ENCODE peak calls at places on chromosomes 11 and 22, in four cellular contexts. One of them, this sample, is unnamed.

GRCh38 chr11:3122775-3123201 is 42.3 kb downstream of the OSBPL5 start:
- DNase-seq in activated CD4-positive, alpha-beta T cell treated with anti-CD3 and anti-CD28 coated beads, Interleukin-2, amount 10 ng/mL, durations not matched to agents 7 days and 5 days: no peak
- DNase-seq in LoVo: no peak
- DNase-seq in GM03348: no peak
- DNase-seq in this sample: no peak

GRCh38 chr11:101127699-101128570 is 1.7 kb downstream of the PGR start:
- DNase-seq in activated CD4-positive, alpha-beta T cell treated with anti-CD3 and anti-CD28 coated beads, Interleukin-2, amount 10 ng/mL, durations not matched to agents 7 days and 5 days: no peak
- DNase-seq in LoVo: no peak
- DNase-seq in GM03348: peak; percentile 18
- DNase-seq in this sample: no peak

GRCh38 chr11:26618441-26618840 is 46.4 kb upstream of the MUC15 start:
- DNase-seq in activated CD4-positive, alpha-beta T cell treated with anti-CD3 and anti-CD28 coated beads, Interleukin-2, amount 10 ng/mL, durations not matched to agents 7 days and 5 days: no peak
- DNase-seq in LoVo: no peak
- DNase-seq in GM03348: no peak
- DNase-seq in this sample: no peak

GRCh38 chr22:27456696-27457503 is 344.7 kb downstream of the MN1 start:
- DNase-seq in activated CD4-positive, alpha-beta T cell treated with anti-CD3 and anti-CD28 coated beads, Interleukin-2, amount 10 ng/mL, durations not matched to agents 7 days and 5 days: no peak
- DNase-seq in LoVo: no peak
- DNase-seq in GM03348: peak; percentile 81
- DNase-seq in this sample: no peak

GRCh38 chr22:38879102-38879729 is 7.2 kb upstream of the CBX6 start:
- DNase-seq in activated CD4-positive, alpha-beta T cell treated with anti-CD3 and anti-CD28 coated beads, Interleukin-2, amount 10 ng/mL, durations not matched to agents 7 days and 5 days: no peak
- DNase-seq in LoVo: no peak
- DNase-seq in GM03348: no peak
- DNase-seq in this sample: peak; percentile 55

GRCh38 chr22:29079218-29079901 is 6.5 kb downstream of the KREMEN1 start:
- DNase-seq in activated CD4-positive, alpha-beta T cell treated with anti-CD3 and anti-CD28 coated beads, Interleukin-2, amount 10 ng/mL, durations not matched to agents 7 days and 5 days: no peak
- DNase-seq in LoVo: peak; percentile 46
- DNase-seq in GM03348: peak; percentile 16
- DNase-seq in this sample: no peak

GRCh38 chr11:80837051-80837450 is 1396.2 kb upstream of the TENM4 start:
- DNase-seq in activated CD4-positive, alpha-beta T cell treated with anti-CD3 and anti-CD28 coated beads, Interleukin-2, amount 10 ng/mL, durations not matched to agents 7 days and 5 days: no peak
- DNase-seq in LoVo: no peak
- DNase-seq in GM03348: no peak
- DNase-seq in this sample: no peak

GRCh38 chr11:3865388-3866193 is 10.1 kb downstream of the STIM1 start:
- DNase-seq in activated CD4-positive, alpha-beta T cell treated with anti-CD3 and anti-CD28 coated beads, Interleukin-2, amount 10 ng/mL, durations not matched to agents 7 days and 5 days: peak; percentile 20
- DNase-seq in LoVo: no peak
- DNase-seq in GM03348: peak; percentile 59
- DNase-seq in this sample: peak; percentile 44

GRCh38 chr11:64787526-64788320 is 9.4 kb upstream of the SF1 start:
- DNase-seq in activated CD4-positive, alpha-beta T cell treated with anti-CD3 and anti-CD28 coated beads, Interleukin-2, amount 10 ng/mL, durations not matched to agents 7 days and 5 days: peak; percentile 65
- DNase-seq in LoVo: peak; percentile 18
- DNase-seq in GM03348: peak; percentile 69
- DNase-seq in this sample: peak; percentile 76

GRCh38 chr11:43285826-43286225 is 26.0 kb upstream of the API5 start:
- DNase-seq in activated CD4-positive, alpha-beta T cell treated with anti-CD3 and anti-CD28 coated beads, Interleukin-2, amount 10 ng/mL, durations not matched to agents 7 days and 5 days: no peak
- DNase-seq in LoVo: no peak
- DNase-seq in GM03348: no peak
- DNase-seq in this sample: no peak

GRCh38 chr11:75797796-75798195 is 17.2 kb upstream of the UVRAG start:
- DNase-seq in activated CD4-positive, alpha-beta T cell treated with anti-CD3 and anti-CD28 coated beads, Interleukin-2, amount 10 ng/mL, durations not matched to agents 7 days and 5 days: no peak
- DNase-seq in LoVo: no peak
- DNase-seq in GM03348: peak; percentile 62
- DNase-seq in this sample: no peak

GRCh38 chr11:103322861-103323260 is 213.6 kb downstream of the DYNC2H1 start:
- DNase-seq in activated CD4-positive, alpha-beta T cell treated with anti-CD3 and anti-CD28 coated beads, Interleukin-2, amount 10 ng/mL, durations not matched to agents 7 days and 5 days: no peak
- DNase-seq in LoVo: no peak
- DNase-seq in GM03348: no peak
- DNase-seq in this sample: no peak

GRCh38 chr11:109490953-109491733 is 69.2 kb downstream of the C11orf87 start:
- DNase-seq in activated CD4-positive, alpha-beta T cell treated with anti-CD3 and anti-CD28 coated beads, Interleukin-2, amount 10 ng/mL, durations not matched to agents 7 days and 5 days: no peak
- DNase-seq in LoVo: no peak
- DNase-seq in GM03348: peak; percentile 39
- DNase-seq in this sample: no peak

GRCh38 chr11:40099391-40100169 is 1359.9 kb downstream of the LRRC4C start:
- DNase-seq in activated CD4-positive, alpha-beta T cell treated with anti-CD3 and anti-CD28 coated beads, Interleukin-2, amount 10 ng/mL, durations not matched to agents 7 days and 5 days: no peak
- DNase-seq in LoVo: no peak
- DNase-seq in GM03348: no peak
- DNase-seq in this sample: no peak

GRCh38 chr11:134636071-134636470 is 224.0 kb upstream of the B3GAT1 start:
- DNase-seq in activated CD4-positive, alpha-beta T cell treated with anti-CD3 and anti-CD28 coated beads, Interleukin-2, amount 10 ng/mL, durations not matched to agents 7 days and 5 days: no peak
- DNase-seq in LoVo: no peak
- DNase-seq in GM03348: no peak
- DNase-seq in this sample: no peak

GRCh38 chr11:72443016-72443415 is 8.7 kb upstream of the CLPB start:
- DNase-seq in activated CD4-positive, alpha-beta T cell treated with anti-CD3 and anti-CD28 coated beads, Interleukin-2, amount 10 ng/mL, durations not matched to agents 7 days and 5 days: no peak
- DNase-seq in LoVo: no peak
- DNase-seq in GM03348: no peak
- DNase-seq in this sample: no peak

GRCh38 chr11:114060402-114061052 is 1.0 kb downstream of the ZBTB16 start:
- DNase-seq in activated CD4-positive, alpha-beta T cell treated with anti-CD3 and anti-CD28 coated beads, Interleukin-2, amount 10 ng/mL, durations not matched to agents 7 days and 5 days: peak; percentile 15
- DNase-seq in LoVo: no peak
- DNase-seq in GM03348: peak; percentile 61
- DNase-seq in this sample: peak; percentile 71

GRCh38 chr11:134181707-134182106 is 42.1 kb downstream of the NCAPD3 start:
- DNase-seq in activated CD4-positive, alpha-beta T cell treated with anti-CD3 and anti-CD28 coated beads, Interleukin-2, amount 10 ng/mL, durations not matched to agents 7 days and 5 days: no peak
- DNase-seq in LoVo: no peak
- DNase-seq in GM03348: peak; percentile 67
- DNase-seq in this sample: no peak

GRCh38 chr11:126318642-126319373 is 14.9 kb downstream of the DCPS start:
- DNase-seq in activated CD4-positive, alpha-beta T cell treated with anti-CD3 and anti-CD28 coated beads, Interleukin-2, amount 10 ng/mL, durations not matched to agents 7 days and 5 days: peak; percentile 53
- DNase-seq in LoVo: no peak
- DNase-seq in GM03348: peak; percentile 89
- DNase-seq in this sample: peak; percentile 98

GRCh38 chr11:15700456-15700855 is 585.7 kb downstream of the INSC start:
- DNase-seq in activated CD4-positive, alpha-beta T cell treated with anti-CD3 and anti-CD28 coated beads, Interleukin-2, amount 10 ng/mL, durations not matched to agents 7 days and 5 days: no peak
- DNase-seq in LoVo: no peak
- DNase-seq in GM03348: no peak
- DNase-seq in this sample: no peak

GRCh38 chr11:36312593-36312990 is 16.5 kb downstream of the PRR5L start:
- DNase-seq in activated CD4-positive, alpha-beta T cell treated with anti-CD3 and anti-CD28 coated beads, Interleukin-2, amount 10 ng/mL, durations not matched to agents 7 days and 5 days: no peak
- DNase-seq in LoVo: peak; percentile 79
- DNase-seq in GM03348: peak; percentile 13
- DNase-seq in this sample: peak; percentile 90

GRCh38 chr11:125167954-125168821 is 3.6 kb downstream of the PKNOX2 start:
- DNase-seq in activated CD4-positive, alpha-beta T cell treated with anti-CD3 and anti-CD28 coated beads, Interleukin-2, amount 10 ng/mL, durations not matched to agents 7 days and 5 days: no peak
- DNase-seq in LoVo: no peak
- DNase-seq in GM03348: peak; percentile 73
- DNase-seq in this sample: peak; percentile 48

GRCh38 chr11:12430351-12430750 is 53.0 kb downstream of the PARVA start:
- DNase-seq in activated CD4-positive, alpha-beta T cell treated with anti-CD3 and anti-CD28 coated beads, Interleukin-2, amount 10 ng/mL, durations not matched to agents 7 days and 5 days: no peak
- DNase-seq in LoVo: no peak
- DNase-seq in GM03348: no peak
- DNase-seq in this sample: no peak

GRCh38 chr11:83235825-83236224 is 42.3 kb downstream of the ANKRD42 start:
- DNase-seq in activated CD4-positive, alpha-beta T cell treated with anti-CD3 and anti-CD28 coated beads, Interleukin-2, amount 10 ng/mL, durations not matched to agents 7 days and 5 days: no peak
- DNase-seq in LoVo: no peak
- DNase-seq in GM03348: peak; percentile 12
- DNase-seq in this sample: no peak

GRCh38 chr11:104476898-104477297 is 313.0 kb upstream of the PDGFD start:
- DNase-seq in activated CD4-positive, alpha-beta T cell treated with anti-CD3 and anti-CD28 coated beads, Interleukin-2, amount 10 ng/mL, durations not matched to agents 7 days and 5 days: no peak
- DNase-seq in LoVo: no peak
- DNase-seq in GM03348: no peak
- DNase-seq in this sample: no peak

GRCh38 chr11:10497371-10498021 is 42.4 kb downstream of the AMPD3 start:
- DNase-seq in activated CD4-positive, alpha-beta T cell treated with anti-CD3 and anti-CD28 coated beads, Interleukin-2, amount 10 ng/mL, durations not matched to agents 7 days and 5 days: no peak
- DNase-seq in LoVo: no peak
- DNase-seq in GM03348: no peak
- DNase-seq in this sample: no peak

GRCh38 chr11:11208994-11209393 is 144.1 kb downstream of the CSNK2A3 start:
- DNase-seq in activated CD4-positive, alpha-beta T cell treated with anti-CD3 and anti-CD28 coated beads, Interleukin-2, amount 10 ng/mL, durations not matched to agents 7 days and 5 days: no peak
- DNase-seq in LoVo: no peak
- DNase-seq in GM03348: no peak
- DNase-seq in this sample: no peak

GRCh38 chr22:30435674-30436126 is 10.1 kb downstream of the MTFP1 start:
- DNase-seq in activated CD4-positive, alpha-beta T cell treated with anti-CD3 and anti-CD28 coated beads, Interleukin-2, amount 10 ng/mL, durations not matched to agents 7 days and 5 days: peak; percentile 82
- DNase-seq in LoVo: no peak
- DNase-seq in GM03348: no peak
- DNase-seq in this sample: no peak

GRCh38 chr11:47177229-47177845 is 658 bp upstream of the ARFGAP2 start:
- DNase-seq in activated CD4-positive, alpha-beta T cell treated with anti-CD3 and anti-CD28 coated beads, Interleukin-2, amount 10 ng/mL, durations not matched to agents 7 days and 5 days: peak; percentile 85
- DNase-seq in LoVo: peak; percentile 74
- DNase-seq in GM03348: peak; percentile 82
- DNase-seq in this sample: peak; percentile 82

GRCh38 chr11:35337919-35338316 is 81.4 kb downstream of the SLC1A2 start:
- DNase-seq in activated CD4-positive, alpha-beta T cell treated with anti-CD3 and anti-CD28 coated beads, Interleukin-2, amount 10 ng/mL, durations not matched to agents 7 days and 5 days: no peak
- DNase-seq in LoVo: no peak
- DNase-seq in GM03348: no peak
- DNase-seq in this sample: no peak

GRCh38 chr11:106608677-106609076 is 409.6 kb downstream of the GUCY1A2 start:
- DNase-seq in activated CD4-positive, alpha-beta T cell treated with anti-CD3 and anti-CD28 coated beads, Interleukin-2, amount 10 ng/mL, durations not matched to agents 7 days and 5 days: no peak
- DNase-seq in LoVo: no peak
- DNase-seq in GM03348: no peak
- DNase-seq in this sample: no peak

GRCh38 chr11:20112291-20113146 is 47.8 kb downstream of the DBX1 start:
- DNase-seq in activated CD4-positive, alpha-beta T cell treated with anti-CD3 and anti-CD28 coated beads, Interleukin-2, amount 10 ng/mL, durations not matched to agents 7 days and 5 days: no peak
- DNase-seq in LoVo: peak; percentile 81
- DNase-seq in GM03348: peak; percentile 92
- DNase-seq in this sample: peak; percentile 62

GRCh38 chr22:18078329-18079041 is 695 bp downstream of the PEX26 start:
- DNase-seq in activated CD4-positive, alpha-beta T cell treated with anti-CD3 and anti-CD28 coated beads, Interleukin-2, amount 10 ng/mL, durations not matched to agents 7 days and 5 days: peak; percentile 53
- DNase-seq in LoVo: peak; percentile 52
- DNase-seq in GM03348: peak; percentile 45
- DNase-seq in this sample: peak; percentile 69

GRCh38 chr11:11533751-11534150 is 88.1 kb downstream of the GALNT18 start:
- DNase-seq in activated CD4-positive, alpha-beta T cell treated with anti-CD3 and anti-CD28 coated beads, Interleukin-2, amount 10 ng/mL, durations not matched to agents 7 days and 5 days: no peak
- DNase-seq in LoVo: no peak
- DNase-seq in GM03348: no peak
- DNase-seq in this sample: no peak

GRCh38 chr22:39699631-39700348 is 129.2 kb downstream of the CACNA1I start:
- DNase-seq in activated CD4-positive, alpha-beta T cell treated with anti-CD3 and anti-CD28 coated beads, Interleukin-2, amount 10 ng/mL, durations not matched to agents 7 days and 5 days: no peak
- DNase-seq in LoVo: no peak
- DNase-seq in GM03348: no peak
- DNase-seq in this sample: no peak

GRCh38 chr11:86952221-86952875 is 2.8 kb downstream of the FZD4 start:
- DNase-seq in activated CD4-positive, alpha-beta T cell treated with anti-CD3 and anti-CD28 coated beads, Interleukin-2, amount 10 ng/mL, durations not matched to agents 7 days and 5 days: no peak
- DNase-seq in LoVo: no peak
- DNase-seq in GM03348: no peak
- DNase-seq in this sample: no peak

GRCh38 chr11:23403210-23404185 is 543.2 kb upstream of the CCDC179 start:
- DNase-seq in activated CD4-positive, alpha-beta T cell treated with anti-CD3 and anti-CD28 coated beads, Interleukin-2, amount 10 ng/mL, durations not matched to agents 7 days and 5 days: no peak
- DNase-seq in LoVo: no peak
- DNase-seq in GM03348: no peak
- DNase-seq in this sample: no peak

This sample was measured in NB4.